ENCODE peak calls at places on chromosomes 2 and 18, in ten cellular contexts. One of them, this sample, is unnamed.

GRCh38 chr18:72324677-72325076 is 219.5 kb downstream of the CBLN2 start:
- DNase-seq in GM12878: no peak
- DNase-seq in AG09309: no peak
- DNase-seq in sciatic nerve: no peak
- DNase-seq in ELF-1: no peak
- DNase-seq in cortex of kidney: no peak
- DNase-seq in cardiac septum: no peak
- DNase-seq in epithelial cell of esophagus: no peak
- DNase-seq in GM13976: no peak
- DNase-seq in T-helper 1 cell: no peak
- DNase-seq in this sample: no peak

GRCh38 chr2:141534671-141535359 is 596.0 kb downstream of the LRP1B start:
- DNase-seq in GM12878: no peak
- DNase-seq in AG09309: no peak
- DNase-seq in sciatic nerve: no peak
- DNase-seq in ELF-1: no peak
- DNase-seq in cortex of kidney: no peak
- DNase-seq in cardiac septum: no peak
- DNase-seq in epithelial cell of esophagus: no peak
- DNase-seq in GM13976: no peak
- DNase-seq in T-helper 1 cell: no peak
- DNase-seq in this sample: no peak

GRCh38 chr18:22723741-22724140 is 209.4 kb upstream of the RBBP8 start:
- DNase-seq in GM12878: no peak
- DNase-seq in AG09309: no peak
- DNase-seq in sciatic nerve: no peak
- DNase-seq in ELF-1: no peak
- DNase-seq in cortex of kidney: no peak
- DNase-seq in cardiac septum: no peak
- DNase-seq in epithelial cell of esophagus: no peak
- DNase-seq in GM13976: no peak
- DNase-seq in T-helper 1 cell: no peak
- DNase-seq in this sample: no peak

GRCh38 chr2:70756126-70756525 is 11.9 kb downstream of the ADD2 start:
- DNase-seq in GM12878: no peak
- DNase-seq in AG09309: no peak
- DNase-seq in sciatic nerve: no peak
- DNase-seq in ELF-1: no peak
- DNase-seq in cortex of kidney: no peak
- DNase-seq in cardiac septum: no peak
- DNase-seq in epithelial cell of esophagus: no peak
- DNase-seq in GM13976: no peak
- DNase-seq in T-helper 1 cell: no peak
- DNase-seq in this sample: no peak

GRCh38 chr2:205034034-205034433 is 488.8 kb downstream of the PARD3B start:
- DNase-seq in GM12878: no peak
- DNase-seq in AG09309: no peak
- DNase-seq in sciatic nerve: no peak
- DNase-seq in ELF-1: no peak
- DNase-seq in cortex of kidney: no peak
- DNase-seq in cardiac septum: no peak
- DNase-seq in epithelial cell of esophagus: no peak
- DNase-seq in GM13976: no peak
- DNase-seq in T-helper 1 cell: no peak
- DNase-seq in this sample: no peak

GRCh38 chr2:16466821-16467151 is 198.8 kb downstream of the CYRIA start:
- DNase-seq in GM12878: no peak
- DNase-seq in AG09309: no peak
- DNase-seq in sciatic nerve: no peak
- DNase-seq in ELF-1: no peak
- DNase-seq in cortex of kidney: no peak
- DNase-seq in cardiac septum: no peak
- DNase-seq in epithelial cell of esophagus: no peak
- DNase-seq in GM13976: no peak
- DNase-seq in T-helper 1 cell: no peak
- DNase-seq in this sample: no peak

GRCh38 chr2:9375857-9376428 is 47.4 kb downstream of the ITGB1BP1 start:
- DNase-seq in GM12878: no peak
- DNase-seq in AG09309: no peak
- DNase-seq in sciatic nerve: peak; percentile 52
- DNase-seq in ELF-1: no peak
- DNase-seq in cortex of kidney: no peak
- DNase-seq in cardiac septum: no peak
- DNase-seq in epithelial cell of esophagus: no peak
- DNase-seq in GM13976: peak; percentile 37
- DNase-seq in T-helper 1 cell: no peak
- DNase-seq in this sample: no peak

GRCh38 chr2:84779781-84780180 is 101.1 kb downstream of the TRABD2A start:
- DNase-seq in GM12878: no peak
- DNase-seq in AG09309: no peak
- DNase-seq in sciatic nerve: no peak
- DNase-seq in ELF-1: no peak
- DNase-seq in cortex of kidney: no peak
- DNase-seq in cardiac septum: no peak
- DNase-seq in epithelial cell of esophagus: no peak
- DNase-seq in GM13976: no peak
- DNase-seq in T-helper 1 cell: no peak
- DNase-seq in this sample: no peak

GRCh38 chr18:12749136-12749535 is 46.3 kb downstream of the PSMG2 start:
- DNase-seq in GM12878: no peak
- DNase-seq in AG09309: no peak
- DNase-seq in sciatic nerve: no peak
- DNase-seq in ELF-1: no peak
- DNase-seq in cortex of kidney: no peak
- DNase-seq in cardiac septum: no peak
- DNase-seq in epithelial cell of esophagus: no peak
- DNase-seq in GM13976: no peak
- DNase-seq in T-helper 1 cell: no peak
- DNase-seq in this sample: peak; percentile 18

GRCh38 chr18:68177807-68178702 is 536.9 kb downstream of the TMX3 start:
- DNase-seq in GM12878: no peak
- DNase-seq in AG09309: peak; percentile 98
- DNase-seq in sciatic nerve: no peak
- DNase-seq in ELF-1: no peak
- DNase-seq in cortex of kidney: no peak
- DNase-seq in cardiac septum: no peak
- DNase-seq in epithelial cell of esophagus: peak; percentile 55
- DNase-seq in GM13976: no peak
- DNase-seq in T-helper 1 cell: no peak
- DNase-seq in this sample: no peak

GRCh38 chr2:176612736-176613135 is 343.5 kb downstream of the MTX2 start:
- DNase-seq in GM12878: no peak
- DNase-seq in AG09309: no peak
- DNase-seq in sciatic nerve: no peak
- DNase-seq in ELF-1: no peak
- DNase-seq in cortex of kidney: no peak
- DNase-seq in cardiac septum: no peak
- DNase-seq in epithelial cell of esophagus: peak; percentile 72
- DNase-seq in GM13976: no peak
- DNase-seq in T-helper 1 cell: no peak
- DNase-seq in this sample: no peak

GRCh38 chr2:241123816-241124536 is 21.9 kb upstream of the MTERF4 start:
- DNase-seq in GM12878: no peak
- DNase-seq in AG09309: no peak
- DNase-seq in sciatic nerve: peak; percentile 56
- DNase-seq in ELF-1: peak; percentile 18
- DNase-seq in cortex of kidney: no peak
- DNase-seq in cardiac septum: peak; percentile 53
- DNase-seq in epithelial cell of esophagus: peak; percentile 70
- DNase-seq in GM13976: no peak
- DNase-seq in T-helper 1 cell: peak; percentile 45
- DNase-seq in this sample: peak; percentile 92

GRCh38 chr18:74623047-74623816 is 25.6 kb downstream of the ZNF407 start:
- DNase-seq in GM12878: no peak
- DNase-seq in AG09309: no peak
- DNase-seq in sciatic nerve: no peak
- DNase-seq in ELF-1: no peak
- DNase-seq in cortex of kidney: no peak
- DNase-seq in cardiac septum: no peak
- DNase-seq in epithelial cell of esophagus: peak; percentile 22
- DNase-seq in GM13976: no peak
- DNase-seq in T-helper 1 cell: peak; percentile 10
- DNase-seq in this sample: no peak

GRCh38 chr2:112730791-112731190 is 10.0 kb downstream of the NT5DC4 start:
- DNase-seq in GM12878: no peak
- DNase-seq in AG09309: no peak
- DNase-seq in sciatic nerve: no peak
- DNase-seq in ELF-1: peak; percentile 55
- DNase-seq in cortex of kidney: no peak
- DNase-seq in cardiac septum: no peak
- DNase-seq in epithelial cell of esophagus: no peak
- DNase-seq in GM13976: no peak
- DNase-seq in T-helper 1 cell: no peak
- DNase-seq in this sample: no peak

GRCh38 chr2:151918308-151918707 is 90.1 kb upstream of the ARL5A start:
- DNase-seq in GM12878: no peak
- DNase-seq in AG09309: no peak
- DNase-seq in sciatic nerve: no peak
- DNase-seq in ELF-1: no peak
- DNase-seq in cortex of kidney: no peak
- DNase-seq in cardiac septum: no peak
- DNase-seq in epithelial cell of esophagus: no peak
- DNase-seq in GM13976: no peak
- DNase-seq in T-helper 1 cell: no peak
- DNase-seq in this sample: no peak

GRCh38 chr2:25294573-25295462 is 46.9 kb downstream of the DNMT3A start:
- DNase-seq in GM12878: no peak
- DNase-seq in AG09309: no peak
- DNase-seq in sciatic nerve: peak; percentile 81
- DNase-seq in ELF-1: peak; percentile 18
- DNase-seq in cortex of kidney: no peak
- DNase-seq in cardiac septum: peak; percentile 95
- DNase-seq in epithelial cell of esophagus: peak; percentile 59
- DNase-seq in GM13976: peak; percentile 89
- DNase-seq in T-helper 1 cell: peak; percentile 72
- DNase-seq in this sample: no peak

GRCh38 chr2:152571035-152571766 is 146.1 kb downstream of the PRPF40A start:
- DNase-seq in GM12878: no peak
- DNase-seq in AG09309: no peak
- DNase-seq in sciatic nerve: no peak
- DNase-seq in ELF-1: no peak
- DNase-seq in cortex of kidney: no peak
- DNase-seq in cardiac septum: no peak
- DNase-seq in epithelial cell of esophagus: peak; percentile 90
- DNase-seq in GM13976: no peak
- DNase-seq in T-helper 1 cell: no peak
- DNase-seq in this sample: no peak

GRCh38 chr18:69978743-69979715 is 31.4 kb upstream of the CD226 start:
- DNase-seq in GM12878: no peak
- DNase-seq in AG09309: no peak
- DNase-seq in sciatic nerve: no peak
- DNase-seq in ELF-1: no peak
- DNase-seq in cortex of kidney: no peak
- DNase-seq in cardiac septum: no peak
- DNase-seq in epithelial cell of esophagus: no peak
- DNase-seq in GM13976: peak; percentile 37
- DNase-seq in T-helper 1 cell: no peak
- DNase-seq in this sample: no peak

GRCh38 chr2:156397229-156397628 is 39.0 kb upstream of the GPD2 start:
- DNase-seq in GM12878: no peak
- DNase-seq in AG09309: no peak
- DNase-seq in sciatic nerve: no peak
- DNase-seq in ELF-1: no peak
- DNase-seq in cortex of kidney: no peak
- DNase-seq in cardiac septum: no peak
- DNase-seq in epithelial cell of esophagus: no peak
- DNase-seq in GM13976: no peak
- DNase-seq in T-helper 1 cell: no peak
- DNase-seq in this sample: no peak

GRCh38 chr18:79011300-79011870 is 31.8 kb downstream of the SALL3 start:
- DNase-seq in GM12878: no peak
- DNase-seq in AG09309: no peak
- DNase-seq in sciatic nerve: no peak
- DNase-seq in ELF-1: no peak
- DNase-seq in cortex of kidney: no peak
- DNase-seq in cardiac septum: no peak
- DNase-seq in epithelial cell of esophagus: no peak
- DNase-seq in GM13976: no peak
- DNase-seq in T-helper 1 cell: no peak
- DNase-seq in this sample: no peak

GRCh38 chr2:70707706-70708105 is 60.3 kb downstream of the ADD2 start:
- DNase-seq in GM12878: no peak
- DNase-seq in AG09309: no peak
- DNase-seq in sciatic nerve: no peak
- DNase-seq in ELF-1: no peak
- DNase-seq in cortex of kidney: no peak
- DNase-seq in cardiac septum: no peak
- DNase-seq in epithelial cell of esophagus: no peak
- DNase-seq in GM13976: no peak
- DNase-seq in T-helper 1 cell: no peak
- DNase-seq in this sample: no peak

GRCh38 chr2:68721482-68722071 is 13.0 kb upstream of the ARHGAP25 start:
- DNase-seq in GM12878: no peak
- DNase-seq in AG09309: no peak
- DNase-seq in sciatic nerve: no peak
- DNase-seq in ELF-1: no peak
- DNase-seq in cortex of kidney: no peak
- DNase-seq in cardiac septum: no peak
- DNase-seq in epithelial cell of esophagus: no peak
- DNase-seq in GM13976: no peak
- DNase-seq in T-helper 1 cell: peak; percentile 39
- DNase-seq in this sample: no peak

GRCh38 chr2:30516166-30516565 is 69.1 kb downstream of the LCLAT1 start:
- DNase-seq in GM12878: no peak
- DNase-seq in AG09309: no peak
- DNase-seq in sciatic nerve: no peak
- DNase-seq in ELF-1: no peak
- DNase-seq in cortex of kidney: no peak
- DNase-seq in cardiac septum: no peak
- DNase-seq in epithelial cell of esophagus: no peak
- DNase-seq in GM13976: no peak
- DNase-seq in T-helper 1 cell: no peak
- DNase-seq in this sample: no peak

GRCh38 chr2:38648107-38648761 is 17.7 kb upstream of the GALM start:
- DNase-seq in GM12878: no peak
- DNase-seq in AG09309: no peak
- DNase-seq in sciatic nerve: no peak
- DNase-seq in ELF-1: no peak
- DNase-seq in cortex of kidney: no peak
- DNase-seq in cardiac septum: no peak
- DNase-seq in epithelial cell of esophagus: peak; percentile 85
- DNase-seq in GM13976: no peak
- DNase-seq in T-helper 1 cell: no peak
- DNase-seq in this sample: no peak

GRCh38 chr2:172985139-172985874 is 90.3 kb upstream of the MAP3K20 start:
- DNase-seq in GM12878: no peak
- DNase-seq in AG09309: no peak
- DNase-seq in sciatic nerve: no peak
- DNase-seq in ELF-1: peak; percentile 6
- DNase-seq in cortex of kidney: no peak
- DNase-seq in cardiac septum: no peak
- DNase-seq in epithelial cell of esophagus: peak; percentile 93
- DNase-seq in GM13976: no peak
- DNase-seq in T-helper 1 cell: no peak
- DNase-seq in this sample: peak; percentile 73

GRCh38 chr18:48039769-48040215 is 109.3 kb upstream of the SMAD2 start:
- DNase-seq in GM12878: no peak
- DNase-seq in AG09309: no peak
- DNase-seq in sciatic nerve: peak; percentile 53
- DNase-seq in ELF-1: no peak
- DNase-seq in cortex of kidney: no peak
- DNase-seq in cardiac septum: peak; percentile 73
- DNase-seq in epithelial cell of esophagus: no peak
- DNase-seq in GM13976: no peak
- DNase-seq in T-helper 1 cell: no peak
- DNase-seq in this sample: no peak

GRCh38 chr2:20221939-20222768 is 2.8 kb downstream of the SDC1 start:
- DNase-seq in GM12878: peak; percentile 37
- DNase-seq in AG09309: no peak
- DNase-seq in sciatic nerve: no peak
- DNase-seq in ELF-1: no peak
- DNase-seq in cortex of kidney: no peak
- DNase-seq in cardiac septum: no peak
- DNase-seq in epithelial cell of esophagus: no peak
- DNase-seq in GM13976: no peak
- DNase-seq in T-helper 1 cell: no peak
- DNase-seq in this sample: no peak

GRCh38 chr2:238711346-238711745 is 136.5 kb upstream of the TWIST2 start:
- DNase-seq in GM12878: no peak
- DNase-seq in AG09309: no peak
- DNase-seq in sciatic nerve: no peak
- DNase-seq in ELF-1: no peak
- DNase-seq in cortex of kidney: no peak
- DNase-seq in cardiac septum: no peak
- DNase-seq in epithelial cell of esophagus: no peak
- DNase-seq in GM13976: no peak
- DNase-seq in T-helper 1 cell: no peak
- DNase-seq in this sample: no peak